ENCODE peak calls at places on chromosomes 6 and 20, in eight cellular contexts. One of them, this sample, is unnamed.

GRCh38 chr6:142696689-142697088 is 248.3 kb downstream of the HIVEP2 start:
- DNase-seq in naive thymus-derived CD4-positive, alpha-beta T cell: no peak
- DNase-seq in heart right ventricle: peak
- DNase-seq in coronary artery: no peak
- DNase-seq in cardiac muscle cell: no peak
- DNase-seq in HCT116: no peak
- DNase-seq in HepG2: no peak
- DNase-seq in PC-9: peak
- DNase-seq in this sample: no peak

GRCh38 chr6:89044988-89045387 is 35.6 kb upstream of the PNRC1 start:
- DNase-seq in heart right ventricle: peak
- DNase-seq in HCT116: no peak
- DNase-seq in cardiac muscle cell: no peak
- DNase-seq in PC-9: no peak
- DNase-seq in naive thymus-derived CD4-positive, alpha-beta T cell: no peak
- DNase-seq in HepG2: no peak
- DNase-seq in coronary artery: no peak
- DNase-seq in this sample: peak

GRCh38 chr6:73679009-73679408 is 17.0 kb upstream of the CD109 start:
- DNase-seq in HCT116: no peak
- DNase-seq in cardiac muscle cell: no peak
- DNase-seq in coronary artery: no peak
- DNase-seq in HepG2: no peak
- DNase-seq in heart right ventricle: no peak
- DNase-seq in naive thymus-derived CD4-positive, alpha-beta T cell: no peak
- DNase-seq in PC-9: no peak
- DNase-seq in this sample: no peak

GRCh38 chr6:35237466-35237865 is 22.1 kb upstream of the ZNF76 start:
- DNase-seq in heart right ventricle: no peak
- DNase-seq in coronary artery: no peak
- DNase-seq in naive thymus-derived CD4-positive, alpha-beta T cell: no peak
- DNase-seq in PC-9: no peak
- DNase-seq in HepG2: no peak
- DNase-seq in cardiac muscle cell: no peak
- DNase-seq in HCT116: no peak
- DNase-seq in this sample: no peak

GRCh38 chr6:33177552-33178446 is 14.5 kb downstream of the COL11A2 start:
- DNase-seq in HCT116: no peak
- DNase-seq in naive thymus-derived CD4-positive, alpha-beta T cell: no peak
- DNase-seq in coronary artery: no peak
- DNase-seq in PC-9: no peak
- DNase-seq in HepG2: no peak
- DNase-seq in heart right ventricle: no peak
- DNase-seq in cardiac muscle cell: no peak
- DNase-seq in this sample: no peak

GRCh38 chr6:129651291-129651691 is 58.7 kb downstream of the ARHGAP18 start:
- DNase-seq in PC-9: peak
- DNase-seq in HCT116: no peak
- DNase-seq in cardiac muscle cell: no peak
- DNase-seq in heart right ventricle: no peak
- DNase-seq in coronary artery: no peak
- DNase-seq in naive thymus-derived CD4-positive, alpha-beta T cell: no peak
- DNase-seq in HepG2: peak
- DNase-seq in this sample: no peak

GRCh38 chr6:18121580-18122127 is 823 bp downstream of the NHLRC1 start:
- DNase-seq in HCT116: no peak
- DNase-seq in PC-9: no peak
- DNase-seq in coronary artery: no peak
- DNase-seq in cardiac muscle cell: no peak
- DNase-seq in HepG2: peak
- DNase-seq in naive thymus-derived CD4-positive, alpha-beta T cell: no peak
- DNase-seq in heart right ventricle: no peak
- DNase-seq in this sample: no peak

GRCh38 chr6:29845405-29846006 is 17.9 kb downstream of the HLA-G start:
- DNase-seq in naive thymus-derived CD4-positive, alpha-beta T cell: peak
- DNase-seq in coronary artery: no peak
- DNase-seq in HepG2: peak
- DNase-seq in PC-9: peak
- DNase-seq in cardiac muscle cell: no peak
- DNase-seq in heart right ventricle: no peak
- DNase-seq in HCT116: peak
- DNase-seq in this sample: no peak

GRCh38 chr20:58293453-58293852 is 16.1 kb upstream of the RAB22A start:
- DNase-seq in naive thymus-derived CD4-positive, alpha-beta T cell: no peak
- DNase-seq in heart right ventricle: no peak
- DNase-seq in cardiac muscle cell: no peak
- DNase-seq in HCT116: no peak
- DNase-seq in coronary artery: no peak
- DNase-seq in PC-9: no peak
- DNase-seq in HepG2: peak
- DNase-seq in this sample: peak

GRCh38 chr6:119326291-119327005 is 23.1 kb downstream of the MAN1A1 start:
- DNase-seq in heart right ventricle: no peak
- DNase-seq in PC-9: no peak
- DNase-seq in naive thymus-derived CD4-positive, alpha-beta T cell: no peak
- DNase-seq in HCT116: no peak
- DNase-seq in coronary artery: no peak
- DNase-seq in HepG2: no peak
- DNase-seq in cardiac muscle cell: no peak
- DNase-seq in this sample: no peak

GRCh38 chr6:139927236-139927635 is 552.8 kb upstream of the CITED2 start:
- DNase-seq in PC-9: no peak
- DNase-seq in heart right ventricle: no peak
- DNase-seq in HepG2: no peak
- DNase-seq in naive thymus-derived CD4-positive, alpha-beta T cell: no peak
- DNase-seq in HCT116: no peak
- DNase-seq in cardiac muscle cell: peak
- DNase-seq in coronary artery: no peak
- DNase-seq in this sample: no peak

GRCh38 chr6:62492192-62492822 is 206.3 kb upstream of the KHDRBS2 start:
- DNase-seq in naive thymus-derived CD4-positive, alpha-beta T cell: no peak
- DNase-seq in coronary artery: no peak
- DNase-seq in HCT116: no peak
- DNase-seq in cardiac muscle cell: no peak
- DNase-seq in PC-9: no peak
- DNase-seq in heart right ventricle: no peak
- DNase-seq in HepG2: no peak
- DNase-seq in this sample: no peak

GRCh38 chr20:9699181-9699580 is 139.7 kb downstream of the PAK5 start:
- DNase-seq in cardiac muscle cell: no peak
- DNase-seq in coronary artery: no peak
- DNase-seq in PC-9: peak
- DNase-seq in HCT116: no peak
- DNase-seq in heart right ventricle: no peak
- DNase-seq in naive thymus-derived CD4-positive, alpha-beta T cell: no peak
- DNase-seq in HepG2: no peak
- DNase-seq in this sample: no peak

GRCh38 chr6:28885149-28885738 is 38.5 kb downstream of the TRIM27 start:
- DNase-seq in HCT116: no peak
- DNase-seq in PC-9: no peak
- DNase-seq in heart right ventricle: no peak
- DNase-seq in HepG2: peak
- DNase-seq in coronary artery: no peak
- DNase-seq in naive thymus-derived CD4-positive, alpha-beta T cell: peak
- DNase-seq in cardiac muscle cell: no peak
- DNase-seq in this sample: no peak

GRCh38 chr6:12608016-12608860 is 108.3 kb upstream of the PHACTR1 start:
- DNase-seq in cardiac muscle cell: peak
- DNase-seq in HepG2: no peak
- DNase-seq in naive thymus-derived CD4-positive, alpha-beta T cell: no peak
- DNase-seq in HCT116: no peak
- DNase-seq in PC-9: no peak
- DNase-seq in coronary artery: no peak
- DNase-seq in heart right ventricle: no peak
- DNase-seq in this sample: no peak

GRCh38 chr6:53011993-53012392 is 16.9 kb upstream of the GSTA4 start:
- DNase-seq in HepG2: no peak
- DNase-seq in HCT116: no peak
- DNase-seq in PC-9: peak
- DNase-seq in coronary artery: no peak
- DNase-seq in cardiac muscle cell: no peak
- DNase-seq in naive thymus-derived CD4-positive, alpha-beta T cell: no peak
- DNase-seq in heart right ventricle: no peak
- DNase-seq in this sample: no peak

GRCh38 chr6:109840034-109840433 is 138.1 kb upstream of the GPR6 start:
- DNase-seq in naive thymus-derived CD4-positive, alpha-beta T cell: no peak
- DNase-seq in HepG2: no peak
- DNase-seq in PC-9: no peak
- DNase-seq in HCT116: no peak
- DNase-seq in heart right ventricle: no peak
- DNase-seq in cardiac muscle cell: no peak
- DNase-seq in coronary artery: no peak
- DNase-seq in this sample: no peak

GRCh38 chr6:69704916-69705315 is 91.9 kb downstream of the LMBRD1 start:
- DNase-seq in HCT116: no peak
- DNase-seq in naive thymus-derived CD4-positive, alpha-beta T cell: no peak
- DNase-seq in PC-9: no peak
- DNase-seq in HepG2: no peak
- DNase-seq in coronary artery: no peak
- DNase-seq in cardiac muscle cell: peak
- DNase-seq in heart right ventricle: no peak
- DNase-seq in this sample: no peak

GRCh38 chr6:23600118-23600517 is 525.9 kb upstream of the NRSN1 start:
- DNase-seq in HCT116: no peak
- DNase-seq in coronary artery: no peak
- DNase-seq in naive thymus-derived CD4-positive, alpha-beta T cell: no peak
- DNase-seq in heart right ventricle: no peak
- DNase-seq in cardiac muscle cell: no peak
- DNase-seq in PC-9: no peak
- DNase-seq in HepG2: no peak
- DNase-seq in this sample: no peak

GRCh38 chr6:36912583-36912982 is 26.8 kb downstream of the C6orf89 start:
- DNase-seq in cardiac muscle cell: peak
- DNase-seq in coronary artery: no peak
- DNase-seq in heart right ventricle: no peak
- DNase-seq in naive thymus-derived CD4-positive, alpha-beta T cell: peak
- DNase-seq in HCT116: no peak
- DNase-seq in HepG2: no peak
- DNase-seq in PC-9: peak
- DNase-seq in this sample: no peak

GRCh38 chr6:157906537-157907061 is 75.1 kb upstream of the SYNJ2 start:
- DNase-seq in coronary artery: no peak
- DNase-seq in PC-9: no peak
- DNase-seq in naive thymus-derived CD4-positive, alpha-beta T cell: no peak
- DNase-seq in HCT116: no peak
- DNase-seq in heart right ventricle: no peak
- DNase-seq in HepG2: no peak
- DNase-seq in cardiac muscle cell: no peak
- DNase-seq in this sample: no peak

GRCh38 chr20:17646209-17646717 is 35.8 kb downstream of the RRBP1 start:
- DNase-seq in PC-9: no peak
- DNase-seq in coronary artery: no peak
- DNase-seq in cardiac muscle cell: no peak
- DNase-seq in HCT116: no peak
- DNase-seq in HepG2: peak
- DNase-seq in heart right ventricle: no peak
- DNase-seq in naive thymus-derived CD4-positive, alpha-beta T cell: no peak
- DNase-seq in this sample: no peak

GRCh38 chr20:17647391-17648305 is 34.4 kb downstream of the RRBP1 start:
- DNase-seq in HCT116: no peak
- DNase-seq in PC-9: no peak
- DNase-seq in HepG2: no peak
- DNase-seq in cardiac muscle cell: no peak
- DNase-seq in naive thymus-derived CD4-positive, alpha-beta T cell: no peak
- DNase-seq in heart right ventricle: no peak
- DNase-seq in coronary artery: no peak
- DNase-seq in this sample: no peak

GRCh38 chr20:17646901-17647301 is 35.1 kb downstream of the RRBP1 start:
- DNase-seq in PC-9: no peak
- DNase-seq in naive thymus-derived CD4-positive, alpha-beta T cell: no peak
- DNase-seq in coronary artery: no peak
- DNase-seq in HepG2: no peak
- DNase-seq in heart right ventricle: no peak
- DNase-seq in HCT116: no peak
- DNase-seq in cardiac muscle cell: no peak
- DNase-seq in this sample: no peak

GRCh38 chr20:17648782-17649730 is 33.0 kb downstream of the RRBP1 start:
- DNase-seq in coronary artery: no peak
- DNase-seq in naive thymus-derived CD4-positive, alpha-beta T cell: peak
- DNase-seq in HepG2: no peak
- DNase-seq in PC-9: no peak
- DNase-seq in cardiac muscle cell: no peak
- DNase-seq in HCT116: no peak
- DNase-seq in heart right ventricle: peak
- DNase-seq in this sample: peak

DNA sequence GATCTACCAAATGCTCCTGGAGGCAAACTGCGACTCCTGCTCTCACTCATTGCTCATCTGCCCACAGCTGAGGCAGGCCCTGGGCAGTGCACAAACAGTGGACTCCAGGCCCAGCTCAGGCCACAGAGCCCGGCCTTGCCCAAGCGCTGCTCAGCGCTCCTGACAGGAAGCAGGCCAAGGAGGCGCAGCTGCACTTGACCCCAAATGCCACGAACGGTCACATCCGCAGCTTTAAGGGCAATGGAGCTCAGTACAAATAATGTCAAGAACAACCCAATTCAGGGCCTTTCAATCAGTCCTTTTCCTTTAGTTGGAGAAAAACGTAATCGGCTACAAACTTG is 33.8 kb downstream of the RRBP1 start:
- DNase-seq in coronary artery: no peak
- DNase-seq in cardiac muscle cell: no peak
- DNase-seq in HCT116: no peak
- DNase-seq in HepG2: no peak
- DNase-seq in PC-9: no peak
- DNase-seq in naive thymus-derived CD4-positive, alpha-beta T cell: no peak
- DNase-seq in heart right ventricle: peak
- DNase-seq in this sample: no peak
- H3K27ac ChIP-seq in coronary artery: peak
- H3K27ac ChIP-seq in cardiac muscle cell: peak
- H3K27ac ChIP-seq in HCT116: no peak
- H3K27ac ChIP-seq in HepG2: no peak
- H3K27ac ChIP-seq in PC-9: no peak
- H3K27ac ChIP-seq in naive thymus-derived CD4-positive, alpha-beta T cell: no peak
- H3K27ac ChIP-seq in heart right ventricle: no peak
- H3K27ac ChIP-seq in this sample: no peak

GRCh38 chr20:60211618-60212463 is 253.6 kb downstream of the CDH26 start:
- DNase-seq in heart right ventricle: no peak
- DNase-seq in HepG2: no peak
- DNase-seq in cardiac muscle cell: no peak
- DNase-seq in HCT116: no peak
- DNase-seq in PC-9: no peak
- DNase-seq in coronary artery: no peak
- DNase-seq in naive thymus-derived CD4-positive, alpha-beta T cell: no peak
- DNase-seq in this sample: no peak
- H3K27ac ChIP-seq in heart right ventricle: no peak
- H3K27ac ChIP-seq in HepG2: no peak
- H3K27ac ChIP-seq in cardiac muscle cell: no peak
- H3K27ac ChIP-seq in HCT116: no peak
- H3K27ac ChIP-seq in PC-9: no peak
- H3K27ac ChIP-seq in coronary artery: no peak
- H3K27ac ChIP-seq in naive thymus-derived CD4-positive, alpha-beta T cell: no peak
- H3K27ac ChIP-seq in this sample: no peak

GRCh38 chr6:90790696-90791095 is 203.8 kb upstream of the MAP3K7 start:
- DNase-seq in coronary artery: no peak
- DNase-seq in HepG2: no peak
- DNase-seq in HCT116: no peak
- DNase-seq in heart right ventricle: no peak
- DNase-seq in naive thymus-derived CD4-positive, alpha-beta T cell: no peak
- DNase-seq in cardiac muscle cell: peak
- DNase-seq in PC-9: no peak
- DNase-seq in this sample: no peak
- H3K27ac ChIP-seq in coronary artery: no peak
- H3K27ac ChIP-seq in HepG2: no peak
- H3K27ac ChIP-seq in HCT116: no peak
- H3K27ac ChIP-seq in heart right ventricle: no peak
- H3K27ac ChIP-seq in naive thymus-derived CD4-positive, alpha-beta T cell: no peak
- H3K27ac ChIP-seq in cardiac muscle cell: peak
- H3K27ac ChIP-seq in PC-9: no peak
- H3K27ac ChIP-seq in this sample: no peak

GRCh38 chr6:144434308-144434990 is 149.3 kb downstream of the UTRN start:
- DNase-seq in PC-9: peak
- DNase-seq in naive thymus-derived CD4-positive, alpha-beta T cell: no peak
- DNase-seq in HepG2: no peak
- DNase-seq in coronary artery: no peak
- DNase-seq in HCT116: no peak
- DNase-seq in cardiac muscle cell: peak
- DNase-seq in heart right ventricle: no peak
- DNase-seq in this sample: no peak
- H3K27ac ChIP-seq in PC-9: no peak
- H3K27ac ChIP-seq in naive thymus-derived CD4-positive, alpha-beta T cell: no peak
- H3K27ac ChIP-seq in HepG2: no peak
- H3K27ac ChIP-seq in coronary artery: peak
- H3K27ac ChIP-seq in HCT116: no peak
- H3K27ac ChIP-seq in cardiac muscle cell: no peak
- H3K27ac ChIP-seq in heart right ventricle: no peak
- H3K27ac ChIP-seq in this sample: no peak

This sample was measured in substantia nigra.